ENCODE peak calls at places on chromosomes 11 and 22, in nine cellular contexts. One of them, this sample, is unnamed.

GRCh38 chr22:43530864-43531201 is 119.0 kb downstream of the MPPED1 start:
- DNase-seq in Calu3: no peak
- DNase-seq in AG09309: no peak
- DNase-seq in kidney: peak
- DNase-seq in WERI-Rb-1: no peak
- DNase-seq in PC-9: no peak
- DNase-seq in foreskin fibroblast: no peak
- DNase-seq in Panc1: no peak
- DNase-seq in nephron progenitor cell: no peak
- DNase-seq in this sample: no peak

GRCh38 chr11:2944953-2945756 is 15.9 kb upstream of the PHLDA2 start:
- DNase-seq in Calu3: no peak
- DNase-seq in AG09309: peak
- DNase-seq in kidney: peak
- DNase-seq in WERI-Rb-1: peak
- DNase-seq in PC-9: no peak
- DNase-seq in foreskin fibroblast: peak
- DNase-seq in Panc1: no peak
- DNase-seq in nephron progenitor cell: peak
- DNase-seq in this sample: peak

GRCh38 chr11:42054351-42054750 is 594.9 kb upstream of the LRRC4C start:
- DNase-seq in Calu3: no peak
- DNase-seq in AG09309: no peak
- DNase-seq in kidney: no peak
- DNase-seq in WERI-Rb-1: no peak
- DNase-seq in PC-9: no peak
- DNase-seq in foreskin fibroblast: no peak
- DNase-seq in Panc1: no peak
- DNase-seq in nephron progenitor cell: no peak
- DNase-seq in this sample: no peak

GRCh38 chr11:47099213-47099917 is 77.3 kb downstream of the ARFGAP2 start:
- DNase-seq in Calu3: peak
- DNase-seq in AG09309: no peak
- DNase-seq in kidney: no peak
- DNase-seq in WERI-Rb-1: no peak
- DNase-seq in PC-9: no peak
- DNase-seq in foreskin fibroblast: peak
- DNase-seq in Panc1: no peak
- DNase-seq in nephron progenitor cell: no peak
- DNase-seq in this sample: no peak

GRCh38 chr11:112519749-112520148 is 259.1 kb upstream of the PLET1 start:
- DNase-seq in Calu3: no peak
- DNase-seq in AG09309: no peak
- DNase-seq in kidney: no peak
- DNase-seq in WERI-Rb-1: no peak
- DNase-seq in PC-9: no peak
- DNase-seq in foreskin fibroblast: no peak
- DNase-seq in Panc1: no peak
- DNase-seq in nephron progenitor cell: no peak
- DNase-seq in this sample: no peak

GRCh38 chr22:23053051-23053707 is 17.1 kb upstream of the GNAZ start:
- DNase-seq in Calu3: no peak
- DNase-seq in AG09309: no peak
- DNase-seq in kidney: peak
- DNase-seq in WERI-Rb-1: no peak
- DNase-seq in PC-9: no peak
- DNase-seq in foreskin fibroblast: no peak
- DNase-seq in Panc1: no peak
- DNase-seq in nephron progenitor cell: no peak
- DNase-seq in this sample: no peak

GRCh38 chr11:72078477-72078876 is 1.9 kb downstream of the NUMA1 start:
- DNase-seq in Calu3: no peak
- DNase-seq in AG09309: no peak
- DNase-seq in kidney: no peak
- DNase-seq in WERI-Rb-1: no peak
- DNase-seq in PC-9: no peak
- DNase-seq in foreskin fibroblast: no peak
- DNase-seq in Panc1: no peak
- DNase-seq in nephron progenitor cell: no peak
- DNase-seq in this sample: no peak

GRCh38 chr11:86629070-86629706 is 43.2 kb downstream of the ME3 start:
- DNase-seq in Calu3: no peak
- DNase-seq in AG09309: peak
- DNase-seq in kidney: no peak
- DNase-seq in WERI-Rb-1: no peak
- DNase-seq in PC-9: no peak
- DNase-seq in foreskin fibroblast: peak
- DNase-seq in Panc1: no peak
- DNase-seq in nephron progenitor cell: no peak
- DNase-seq in this sample: no peak

GRCh38 chr11:84686726-84687125 is 940.4 kb downstream of the DLG2 start:
- DNase-seq in Calu3: no peak
- DNase-seq in AG09309: no peak
- DNase-seq in kidney: no peak
- DNase-seq in WERI-Rb-1: no peak
- DNase-seq in PC-9: peak
- DNase-seq in foreskin fibroblast: no peak
- DNase-seq in Panc1: no peak
- DNase-seq in nephron progenitor cell: no peak
- DNase-seq in this sample: no peak

GRCh38 chr22:41762980-41763779 is 37.3 kb upstream of the CCDC134 start:
- DNase-seq in Calu3: peak
- DNase-seq in AG09309: no peak
- DNase-seq in kidney: no peak
- DNase-seq in WERI-Rb-1: peak
- DNase-seq in PC-9: peak
- DNase-seq in foreskin fibroblast: no peak
- DNase-seq in Panc1: no peak
- DNase-seq in nephron progenitor cell: peak
- DNase-seq in this sample: peak

GRCh38 chr22:22681221-22681739 is 36.9 kb downstream of the GGTLC2 start:
- DNase-seq in Calu3: no peak
- DNase-seq in AG09309: no peak
- DNase-seq in kidney: no peak
- DNase-seq in WERI-Rb-1: peak
- DNase-seq in PC-9: no peak
- DNase-seq in foreskin fibroblast: peak
- DNase-seq in Panc1: no peak
- DNase-seq in nephron progenitor cell: no peak
- DNase-seq in this sample: no peak

GRCh38 chr11:10208045-10208674 is 85.9 kb downstream of the SBF2 start:
- DNase-seq in Calu3: peak
- DNase-seq in AG09309: no peak
- DNase-seq in kidney: no peak
- DNase-seq in WERI-Rb-1: peak
- DNase-seq in PC-9: no peak
- DNase-seq in foreskin fibroblast: peak
- DNase-seq in Panc1: peak
- DNase-seq in nephron progenitor cell: no peak
- DNase-seq in this sample: no peak

GRCh38 chr11:111298466-111299110 is at the start of gene POU2AF3:
- DNase-seq in Calu3: no peak
- DNase-seq in AG09309: no peak
- DNase-seq in kidney: peak
- DNase-seq in WERI-Rb-1: no peak
- DNase-seq in PC-9: no peak
- DNase-seq in foreskin fibroblast: peak
- DNase-seq in Panc1: no peak
- DNase-seq in nephron progenitor cell: no peak
- DNase-seq in this sample: peak

GRCh38 chr11:8604078-8604723 is 10.2 kb upstream of the STK33 start:
- DNase-seq in Calu3: peak
- DNase-seq in AG09309: peak
- DNase-seq in kidney: no peak
- DNase-seq in WERI-Rb-1: peak
- DNase-seq in PC-9: peak
- DNase-seq in foreskin fibroblast: peak
- DNase-seq in Panc1: peak
- DNase-seq in nephron progenitor cell: peak
- DNase-seq in this sample: peak

GRCh38 chr22:29208879-29209623 is 3.4 kb downstream of the EMID1 start:
- DNase-seq in Calu3: no peak
- DNase-seq in AG09309: no peak
- DNase-seq in kidney: no peak
- DNase-seq in WERI-Rb-1: no peak
- DNase-seq in PC-9: no peak
- DNase-seq in foreskin fibroblast: no peak
- DNase-seq in Panc1: no peak
- DNase-seq in nephron progenitor cell: peak
- DNase-seq in this sample: no peak

GRCh38 chr22:29207562-29208501 is 2.1 kb downstream of the EMID1 start:
- DNase-seq in Calu3: no peak
- DNase-seq in AG09309: no peak
- DNase-seq in kidney: no peak
- DNase-seq in WERI-Rb-1: no peak
- DNase-seq in PC-9: no peak
- DNase-seq in foreskin fibroblast: no peak
- DNase-seq in Panc1: no peak
- DNase-seq in nephron progenitor cell: no peak
- DNase-seq in this sample: no peak

GRCh38 chr22:29207231-29207550 is 1.5 kb downstream of the EMID1 start:
- DNase-seq in Calu3: no peak
- DNase-seq in AG09309: no peak
- DNase-seq in kidney: no peak
- DNase-seq in WERI-Rb-1: no peak
- DNase-seq in PC-9: no peak
- DNase-seq in foreskin fibroblast: no peak
- DNase-seq in Panc1: no peak
- DNase-seq in nephron progenitor cell: no peak
- DNase-seq in this sample: no peak

GRCh38 chr22:29209624-29209929 is 3.9 kb downstream of the EMID1 start:
- DNase-seq in Calu3: no peak
- DNase-seq in AG09309: no peak
- DNase-seq in kidney: no peak
- DNase-seq in WERI-Rb-1: no peak
- DNase-seq in PC-9: no peak
- DNase-seq in foreskin fibroblast: no peak
- DNase-seq in Panc1: no peak
- DNase-seq in nephron progenitor cell: no peak
- DNase-seq in this sample: no peak

DNA sequence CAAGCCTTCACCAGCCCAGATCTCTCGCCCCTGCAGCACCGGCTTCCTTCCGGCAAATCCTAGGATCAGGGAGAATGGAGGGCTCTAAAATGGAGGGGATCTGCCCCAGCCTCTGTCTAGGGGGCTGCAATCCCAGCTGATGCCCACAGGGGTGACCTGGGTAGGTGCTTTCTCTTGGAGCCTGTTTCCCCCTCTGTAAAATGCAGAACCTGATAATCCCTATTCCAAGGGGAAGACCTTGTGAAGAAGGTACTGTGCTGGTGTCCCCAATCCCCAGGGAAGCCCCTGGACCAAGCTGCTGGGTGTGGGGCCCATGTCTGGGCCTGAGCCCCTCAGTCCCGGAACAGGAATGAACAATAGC is 2.8 kb downstream of the EMID1 start:
- DNase-seq in Calu3: no peak
- DNase-seq in AG09309: no peak
- DNase-seq in kidney: no peak
- DNase-seq in WERI-Rb-1: no peak
- DNase-seq in PC-9: no peak
- DNase-seq in foreskin fibroblast: no peak
- DNase-seq in Panc1: no peak
- DNase-seq in nephron progenitor cell: no peak
- DNase-seq in this sample: no peak
- TF ChIP-seq CTCF in Calu3: no peak
- TF ChIP-seq CTCF in AG09309: no peak
- TF ChIP-seq CTCF in kidney: no peak
- TF ChIP-seq CTCF in WERI-Rb-1: no peak
- TF ChIP-seq CTCF in PC-9: no peak
- TF ChIP-seq CTCF in foreskin fibroblast: no peak
- TF ChIP-seq CTCF in Panc1: no peak
- TF ChIP-seq CTCF in nephron progenitor cell: no peak
- TF ChIP-seq CTCF in this sample: no peak

GRCh38 chr22:28950567-28951411 is 67.4 kb downstream of the ZNRF3 start:
- DNase-seq in Calu3: no peak
- DNase-seq in AG09309: no peak
- DNase-seq in kidney: no peak
- DNase-seq in WERI-Rb-1: no peak
- DNase-seq in PC-9: no peak
- DNase-seq in foreskin fibroblast: no peak
- DNase-seq in Panc1: no peak
- DNase-seq in nephron progenitor cell: no peak
- DNase-seq in this sample: no peak

GRCh38 chr22:28952857-28953256 is 69.5 kb downstream of the ZNRF3 start:
- DNase-seq in Calu3: no peak
- DNase-seq in AG09309: peak
- DNase-seq in kidney: no peak
- DNase-seq in WERI-Rb-1: no peak
- DNase-seq in PC-9: peak
- DNase-seq in foreskin fibroblast: peak
- DNase-seq in Panc1: no peak
- DNase-seq in nephron progenitor cell: no peak
- DNase-seq in this sample: no peak

GRCh38 chr22:28953399-28953798 is 70.0 kb downstream of the ZNRF3 start:
- DNase-seq in Calu3: no peak
- DNase-seq in AG09309: no peak
- DNase-seq in kidney: no peak
- DNase-seq in WERI-Rb-1: no peak
- DNase-seq in PC-9: no peak
- DNase-seq in foreskin fibroblast: no peak
- DNase-seq in Panc1: no peak
- DNase-seq in nephron progenitor cell: no peak
- DNase-seq in this sample: no peak

GRCh38 chr22:28951530-28951929 is 68.2 kb downstream of the ZNRF3 start:
- DNase-seq in Calu3: no peak
- DNase-seq in AG09309: no peak
- DNase-seq in kidney: no peak
- DNase-seq in WERI-Rb-1: no peak
- DNase-seq in PC-9: no peak
- DNase-seq in foreskin fibroblast: no peak
- DNase-seq in Panc1: no peak
- DNase-seq in nephron progenitor cell: no peak
- DNase-seq in this sample: no peak

GRCh38 chr22:28951969-28952521 is 68.7 kb downstream of the ZNRF3 start:
- DNase-seq in Calu3: peak
- DNase-seq in AG09309: peak
- DNase-seq in kidney: no peak
- DNase-seq in WERI-Rb-1: peak
- DNase-seq in PC-9: peak
- DNase-seq in foreskin fibroblast: peak
- DNase-seq in Panc1: no peak
- DNase-seq in nephron progenitor cell: no peak
- DNase-seq in this sample: no peak
- TF ChIP-seq CTCF in Calu3: no peak
- TF ChIP-seq CTCF in AG09309: peak
- TF ChIP-seq CTCF in kidney: peak
- TF ChIP-seq CTCF in WERI-Rb-1: peak
- TF ChIP-seq CTCF in PC-9: no peak
- TF ChIP-seq CTCF in foreskin fibroblast: peak
- TF ChIP-seq CTCF in Panc1: no peak
- TF ChIP-seq CTCF in nephron progenitor cell: no peak
- TF ChIP-seq CTCF in this sample: no peak

GRCh38 chr11:16606784-16607674 is 131.4 kb upstream of the C11orf58 start:
- DNase-seq in Calu3: peak
- DNase-seq in AG09309: no peak
- DNase-seq in kidney: peak
- DNase-seq in WERI-Rb-1: peak
- DNase-seq in PC-9: peak
- DNase-seq in foreskin fibroblast: peak
- DNase-seq in Panc1: no peak
- DNase-seq in nephron progenitor cell: peak
- DNase-seq in this sample: peak
- TF ChIP-seq CTCF in Calu3: no peak
- TF ChIP-seq CTCF in AG09309: no peak
- TF ChIP-seq CTCF in kidney: no peak
- TF ChIP-seq CTCF in WERI-Rb-1: no peak
- TF ChIP-seq CTCF in PC-9: no peak
- TF ChIP-seq CTCF in foreskin fibroblast: no peak
- TF ChIP-seq CTCF in Panc1: no peak
- TF ChIP-seq CTCF in nephron progenitor cell: no peak
- TF ChIP-seq CTCF in this sample: no peak

GRCh38 chr22:46296257-46297150 is at the start of gene GTSE1:
- DNase-seq in Calu3: peak
- DNase-seq in AG09309: peak
- DNase-seq in kidney: peak
- DNase-seq in WERI-Rb-1: peak
- DNase-seq in PC-9: peak
- DNase-seq in foreskin fibroblast: peak
- DNase-seq in Panc1: peak
- DNase-seq in nephron progenitor cell: peak
- DNase-seq in this sample: peak
- TF ChIP-seq CTCF in Calu3: no peak
- TF ChIP-seq CTCF in AG09309: no peak
- TF ChIP-seq CTCF in kidney: peak
- TF ChIP-seq CTCF in WERI-Rb-1: peak
- TF ChIP-seq CTCF in PC-9: no peak
- TF ChIP-seq CTCF in foreskin fibroblast: no peak
- TF ChIP-seq CTCF in Panc1: no peak
- TF ChIP-seq CTCF in nephron progenitor cell: no peak
- TF ChIP-seq CTCF in this sample: no peak

This sample was measured in glutamatergic neuron.